ENCODE peak calls at places on chromosomes 6 and 20, in five cellular contexts. B is ELR, C is HT1080, A is aorta, Z is left ventricle myocardium superior. G is an unnamed sample.

GRCh38 chr20:18388860-18389259 is 78.0 kb downstream of the DZANK1 start:
- DNase-seq in B (peak), C (peak), A (no peak), Z (no peak), G (peak)

GRCh38 chr6:20891161-20891560 is 356.9 kb downstream of the CDKAL1 start:
- DNase-seq in B (no peak), C (no peak), A (no peak), Z (no peak), G (no peak)

GRCh38 chr20:23340524-23340923 is 10.1 kb upstream of the NXT1 start:
- DNase-seq in B (peak), C (peak), A (peak), Z (peak), G (no peak)

GRCh38 chr6:25946631-25947030 is 16.0 kb upstream of the TRIM38 start:
- DNase-seq in B (no peak), C (no peak), A (no peak), Z (no peak), G (no peak)

GRCh38 chr6:20657274-20657800 is 123.1 kb downstream of the CDKAL1 start:
- DNase-seq in B (no peak), C (no peak), A (no peak), Z (no peak), G (no peak)

GRCh38 chr6:116120430-116120829 is 5.5 kb downstream of the COL10A1 start:
- DNase-seq in B (no peak), C (no peak), A (no peak), Z (no peak), G (no peak)

GRCh38 chr6:30939473-30939872 is 1.3 kb upstream of the MUCL3 start:
- DNase-seq in B (no peak), C (no peak), A (no peak), Z (no peak), G (no peak)

GRCh38 chr6:100266512-100266911 is 198.2 kb downstream of the SIM1 start:
- DNase-seq in B (no peak), C (no peak), A (no peak), Z (no peak), G (no peak)

GRCh38 chr6:152308306-152308705 is 328.9 kb downstream of the SYNE1 start:
- DNase-seq in B (no peak), C (no peak), A (no peak), Z (no peak), G (no peak)

GRCh38 chr20:17228624-17229061 is 1.8 kb downstream of the PCSK2 start:
- DNase-seq in B (no peak), C (no peak), A (peak), Z (peak), G (no peak)

GRCh38 chr20:31535298-31535697 is 21.1 kb downstream of the HM13 start:
- DNase-seq in B (no peak), C (no peak), A (no peak), Z (no peak), G (no peak)

GRCh38 chr6:159754401-159754800 is 7.4 kb upstream of the ACAT2 start:
- DNase-seq in B (no peak), C (no peak), A (no peak), Z (no peak), G (no peak)

GRCh38 chr6:35489995-35490791 is 6.7 kb downstream of the TEAD3 start:
- DNase-seq in B (peak), C (no peak), A (peak), Z (peak), G (no peak)

GRCh38 chr6:39733704-39734103 is 8.5 kb upstream of the KIF6 start:
- DNase-seq in B (no peak), C (no peak), A (no peak), Z (no peak), G (no peak)

GRCh38 chr20:402496-402885 is 5.6 kb upstream of the RBCK1 start:
- DNase-seq in B (no peak), C (no peak), A (no peak), Z (no peak), G (no peak)

GRCh38 chr6:82363368-82364086 is at the start of gene TPBG:
- DNase-seq in B (peak), C (peak), A (peak), Z (peak), G (no peak)

GRCh38 chr6:35500782-35501181 is 3.9 kb upstream of the TEAD3 start:
- DNase-seq in B (peak), C (peak), A (no peak), Z (no peak), G (no peak)

GRCh38 chr6:73180718-73181619 is 44.3 kb downstream of the KHDC1L start:
- DNase-seq in B (peak), C (peak), A (no peak), Z (peak), G (peak)

GRCh38 chr6:79421707-79422484 is 115.3 kb downstream of the LCA5 start:
- DNase-seq in B (peak), C (peak), A (no peak), Z (no peak), G (peak)

GRCh38 chr6:113857565-113858066 is 471 bp downstream of the MARCKS start:
- DNase-seq in B (peak), C (no peak), A (no peak), Z (peak), G (no peak)